ENCODE peak calls at places on chromosomes 5 and 9, in nine cellular contexts. I is KG1, T is NCI-H1092, E is NCI-H1436, B is caudate nucleus, W is brain microvascular endothelial cell, V is GM04504, L is cardiac muscle cell, G is NCI-H748 treated with DMSO at 0.1 percent for 48 hours. N is an unnamed sample.

GRCh38 chr5:37501152-37501551 is 122.0 kb downstream of the WDR70 start:
- DNase-seq in I (no peak), T (no peak), E (no peak), B (no peak), W (no peak), V (no peak), L (no peak), G (no peak), N (no peak)

GRCh38 chr5:61450880-61451279 is 118.8 kb downstream of the ZSWIM6 start:
- DNase-seq in I (no peak), T (peak; percentile 66), E (no peak), B (no peak), W (peak; percentile 16), V (peak; percentile 34), L (no peak), G (peak; percentile 12), N (no peak)

GRCh38 chr5:148733601-148734438 is 79.5 kb upstream of the HTR4 start:
- DNase-seq in I (peak; percentile 17), T (peak; percentile 24), E (peak; percentile 62), B (peak; percentile 77), W (peak; percentile 87), V (peak; percentile 51), L (peak; percentile 91), G (peak; percentile 74), N (peak; percentile 77)

GRCh38 chr5:74938250-74938649 is 72.1 kb upstream of the FAM169A start:
- DNase-seq in I (peak; percentile 56), T (no peak), E (no peak), B (no peak), W (no peak), V (no peak), L (no peak), G (no peak), N (no peak)

GRCh38 chr5:150514708-150515211 is 6.8 kb downstream of the NDST1 start:
- DNase-seq in I (no peak), T (no peak), E (no peak), B (no peak), W (peak; percentile 57), V (no peak), L (no peak), G (no peak), N (no peak)

GRCh38 chr5:1330146-1330846 is 14.6 kb downstream of the CLPTM1L start:
- DNase-seq in I (no peak), T (no peak), E (no peak), B (no peak), W (no peak), V (no peak), L (no peak), G (no peak), N (no peak)

GRCh38 chr9:5052858-5053257 is 67.8 kb downstream of the JAK2 start:
- DNase-seq in I (no peak), T (no peak), E (no peak), B (no peak), W (no peak), V (peak; percentile 9), L (no peak), G (no peak), N (no peak)

GRCh38 chr9:126341461-126341860 is 14.8 kb downstream of the MVB12B start:
- DNase-seq in I (no peak), T (no peak), E (no peak), B (no peak), W (no peak), V (no peak), L (no peak), G (no peak), N (no peak)

GRCh38 chr5:57317341-57317740 is 143.5 kb downstream of the GPBP1 start:
- DNase-seq in I (no peak), T (no peak), E (no peak), B (no peak), W (peak; percentile 22), V (no peak), L (peak; percentile 11), G (no peak), N (no peak)

GRCh38 chr9:32969270-32969669 is 32.2 kb downstream of the APTX start:
- DNase-seq in I (no peak), T (no peak), E (no peak), B (no peak), W (peak; percentile 64), V (peak; percentile 10), L (no peak), G (no peak), N (no peak)

GRCh38 chr5:139711067-139711851 is 63.1 kb downstream of the CXXC5 start:
- DNase-seq in I (no peak), T (peak; percentile 12), E (peak; percentile 76), B (peak; percentile 63), W (no peak), V (no peak), L (peak; percentile 77), G (peak; percentile 15), N (peak; percentile 48)

GRCh38 chr9:37909326-37909725 is 5.4 kb upstream of the SLC25A51 start:
- DNase-seq in I (no peak), T (no peak), E (no peak), B (no peak), W (no peak), V (no peak), L (no peak), G (no peak), N (no peak)

GRCh38 chr5:83527722-83528438 is 56.3 kb downstream of the VCAN start:
- DNase-seq in I (no peak), T (no peak), E (no peak), B (no peak), W (no peak), V (no peak), L (no peak), G (no peak), N (no peak)

GRCh38 chr5:151741678-151742423 is 16.6 kb downstream of the ATOX1 start:
- DNase-seq in I (no peak), T (no peak), E (no peak), B (no peak), W (peak; percentile 78), V (no peak), L (no peak), G (no peak), N (no peak)

GRCh38 chr9:109031241-109031640 is 17.9 kb upstream of the CTNNAL1 start:
- DNase-seq in I (no peak), T (no peak), E (no peak), B (no peak), W (no peak), V (no peak), L (no peak), G (no peak), N (no peak)

GRCh38 chr5:171999877-172000276 is 6.6 kb downstream of the FBXW11 start:
- DNase-seq in I (no peak), T (no peak), E (no peak), B (no peak), W (no peak), V (no peak), L (no peak), G (no peak), N (no peak)

GRCh38 chr9:86637515-86637914 is 283.3 kb upstream of the TUT7 start:
- DNase-seq in I (no peak), T (no peak), E (no peak), B (no peak), W (peak; percentile 21), V (no peak), L (peak; percentile 82), G (no peak), N (peak; percentile 43)

GRCh38 chr5:159218595-159219023 is 9.3 kb upstream of the RNF145 start:
- DNase-seq in I (no peak), T (no peak), E (no peak), B (no peak), W (no peak), V (no peak), L (no peak), G (no peak), N (no peak)

GRCh38 chr5:108650997-108651396 is 96.7 kb upstream of the FER start:
- DNase-seq in I (no peak), T (no peak), E (no peak), B (no peak), W (peak; percentile 70), V (no peak), L (no peak), G (no peak), N (no peak)

GRCh38 chr9:120733190-120733589 is 18.9 kb upstream of the MEGF9 start:
- DNase-seq in I (no peak), T (no peak), E (no peak), B (no peak), W (peak; percentile 87), V (no peak), L (peak; percentile 67), G (no peak), N (no peak)

GRCh38 chr5:155402927-155403645 is 389.5 kb downstream of the KIF4B start:
- DNase-seq in I (no peak), T (no peak), E (peak; percentile 81), B (no peak), W (no peak), V (no peak), L (no peak), G (peak; percentile 53), N (no peak)